ENCODE peak calls at places on chromosomes 4 and X, in ten cellular contexts. V, L, O, R, E, X, B, J, D and K are unnamed samples.
A peak's percentile ranks its signal among the peaks of the same experiment; 100 is the strongest.

GRCh38 chr4:178136736-178137345 is 694.6 kb upstream of the AGA start:
- DNase-seq in D (no peak), E (peak; percentile 52), L (no peak), X (no peak), B (no peak), O (no peak), R (no peak), J (peak; percentile 26), V (no peak), K (no peak)

GRCh38 chr4:84497220-84497834 is 1.8 kb downstream of the NKX6-1 start:
- DNase-seq in D (no peak), B (no peak), E (no peak), R (no peak), O (no peak), L (no peak), X (no peak), J (no peak), V (no peak), K (no peak)

GRCh38 chrX:136810493-136810892 is 29.8 kb upstream of the ARHGEF6 start:
- DNase-seq in X (no peak), B (no peak), O (no peak), V (no peak), D (no peak), E (no peak), J (no peak), L (no peak), R (no peak), K (no peak)

GRCh38 chr4:95107004-95107403 is 349.2 kb downstream of the BMPR1B start:
- DNase-seq in R (no peak), B (no peak), V (no peak), X (no peak), L (no peak), O (no peak), D (no peak), J (no peak), E (no peak), K (no peak)

GRCh38 chrX:13074297-13075262 is 30.2 kb upstream of the FAM9C start:
- DNase-seq in X (no peak), V (no peak), J (no peak), B (no peak), E (no peak), O (no peak), D (no peak), R (no peak), L (no peak), K (no peak)

GRCh38 chrX:134236690-134237362 is at the start of gene CCDC160:
- DNase-seq in O (peak; percentile 76), B (peak; percentile 73), X (peak; percentile 47), E (peak; percentile 73), L (no peak), R (peak; percentile 63), J (peak; percentile 45), D (no peak), V (peak; percentile 29), K (no peak)

GRCh38 chrX:46407753-46408130 is 137.5 kb downstream of the ZNF674 start:
- DNase-seq in X (no peak), L (no peak), O (peak; percentile 36), V (peak; percentile 7), J (no peak), D (no peak), B (no peak), E (no peak), R (no peak), K (no peak)

GRCh38 chr4:4923208-4923607 is 63.7 kb downstream of the MSX1 start:
- DNase-seq in O (no peak), B (no peak), D (no peak), E (no peak), L (no peak), J (no peak), R (no peak), X (no peak), V (no peak), K (no peak)

GRCh38 chr4:174516794-174517193 is 5.5 kb downstream of the HPGD start:
- DNase-seq in R (no peak), L (no peak), B (no peak), D (no peak), E (no peak), X (no peak), O (no peak), V (no peak), J (no peak), K (no peak)

GRCh38 chr4:1039493-1040343 is 28.3 kb downstream of the FGFRL1 start:
- DNase-seq in D (no peak), E (no peak), X (no peak), B (peak; percentile 82), V (peak; percentile 53), R (peak; percentile 78), O (peak; percentile 80), J (no peak), L (no peak), K (no peak)

GRCh38 chr4:185634066-185634652 is 98.9 kb upstream of the PDLIM3 start:
- DNase-seq in E (no peak), V (peak; percentile 24), R (no peak), L (no peak), D (no peak), X (no peak), B (no peak), J (no peak), O (no peak), K (no peak)

GRCh38 chrX:136767104-136767941 is 13.4 kb downstream of the ARHGEF6 start:
- DNase-seq in V (peak; percentile 60), O (peak; percentile 68), X (peak; percentile 72), E (peak; percentile 80), B (peak; percentile 70), R (peak; percentile 16), J (peak; percentile 56), L (no peak), D (peak; percentile 27), K (no peak)

GRCh38 chr4:123673971-123674370 is 277.4 kb downstream of the SPRY1 start:
- DNase-seq in J (no peak), V (no peak), R (no peak), E (no peak), O (no peak), B (no peak), D (peak; percentile 80), X (no peak), L (no peak), K (no peak)

GRCh38 chr4:169133932-169134331 is 123.9 kb upstream of the CBR4 start:
- DNase-seq in B (peak; percentile 84), J (no peak), X (no peak), E (no peak), O (no peak), D (no peak), V (no peak), R (no peak), L (no peak), K (no peak)

DNA sequence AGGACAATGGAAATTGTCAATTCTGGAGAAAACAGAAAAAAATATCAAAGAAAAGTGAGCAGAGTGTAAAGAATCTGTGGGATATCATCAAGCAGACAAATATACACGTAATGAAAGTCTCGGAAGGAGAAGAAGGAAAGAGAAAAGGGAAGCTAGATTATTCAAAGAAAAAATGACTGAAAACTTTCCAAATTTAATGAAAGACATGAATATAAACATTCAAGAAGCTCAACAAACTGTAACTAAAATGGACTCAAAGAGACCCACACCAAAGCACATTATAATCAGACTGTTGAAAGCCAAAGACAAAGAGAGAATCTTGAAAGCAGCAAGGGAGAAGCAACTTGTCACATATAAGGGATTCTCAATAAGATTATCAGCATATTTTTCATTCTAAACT is 28.3 kb downstream of the PARM1 start:
- DNase-seq in O (no peak), E (no peak), B (no peak), L (no peak), D (no peak), V (no peak), R (no peak), X (no peak), J (no peak), K (no peak)
- H3K27ac ChIP-seq in O (no peak overlapping the region), E (no peak overlapping the region), B (no peak overlapping the region), L (no peak overlapping the region), D (no peak overlapping the region), V (no peak overlapping the region), R (no peak overlapping the region), X (no peak overlapping the region), J (no peak overlapping the region), K (no peak overlapping the region)

GRCh38 chrX:110987292-110987691 is 108.7 kb upstream of the PAK3 start:
- DNase-seq in D (no peak), V (no peak), L (no peak), J (no peak), R (no peak), E (no peak), O (no peak), B (no peak), X (no peak), K (no peak)
- TF ChIP-seq CTCF in D (peak; percentile 17), V (no peak), L (peak; percentile 6), J (no peak), R (no peak), E (no peak), O (no peak), B (no peak), X (no peak), K (peak; percentile 11)

GRCh38 chr4:130333241-130333759 is 1237.3 kb downstream of the C4orf33 start:
- DNase-seq in B (no peak), J (no peak), D (no peak), O (no peak), V (no peak), E (no peak), X (no peak), L (no peak), R (no peak), K (no peak)
- H3K27ac ChIP-seq in B (no peak overlapping the region), J (no peak overlapping the region), D (no peak overlapping the region), O (no peak overlapping the region), V (no peak overlapping the region), E (no peak overlapping the region), X (no peak overlapping the region), L (peak overlapping the region; percentile 13), R (no peak overlapping the region), K (no peak overlapping the region)

DNA sequence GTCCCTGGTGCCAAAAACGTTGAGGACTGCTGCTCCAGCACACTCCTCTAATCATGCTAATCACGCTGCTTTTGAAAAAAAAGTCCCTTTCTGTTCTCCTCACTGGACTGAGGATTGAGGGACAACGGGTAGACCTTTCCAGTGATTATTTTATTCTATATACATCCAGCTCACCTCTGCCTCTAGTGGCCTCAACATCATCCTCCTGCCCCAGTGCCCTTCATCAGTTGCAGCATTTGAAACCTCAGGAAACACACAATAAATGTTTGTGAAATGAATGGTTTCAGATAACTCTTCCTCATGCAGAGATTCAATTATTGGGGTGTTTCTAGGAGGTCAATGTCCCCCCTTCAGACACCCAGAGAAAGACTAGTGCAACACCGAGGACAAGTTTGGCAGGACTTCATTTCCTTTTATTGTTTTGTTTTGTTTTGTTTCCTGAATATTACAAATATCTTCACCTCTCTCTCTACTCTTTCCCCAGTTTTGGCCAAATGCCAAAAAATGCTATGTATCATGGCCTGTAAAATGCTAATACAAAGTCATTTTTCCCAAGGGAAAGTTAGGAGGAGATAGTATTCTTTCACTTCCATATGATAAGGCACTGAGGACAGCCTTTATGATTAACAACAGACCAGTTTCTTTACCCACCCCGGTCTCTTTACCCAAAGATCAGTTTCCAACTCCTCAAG is 460.1 kb upstream of the SLIT2 start:
- DNase-seq in J (no peak), B (no peak), D (no peak), L (no peak), V (no peak), E (no peak), O (no peak), R (no peak), X (no peak), K (no peak)
- TF ChIP-seq CTCF in J (no peak), B (no peak), D (peak; percentile 23), L (peak; percentile 23), V (no peak), E (no peak), O (no peak), R (no peak), X (no peak), K (peak; percentile 25)

GRCh38 chr4:119315036-119315435 is 6.9 kb downstream of the FABP2 start:
- DNase-seq in L (no peak), X (no peak), R (no peak), J (no peak), E (no peak), V (no peak), D (no peak), B (no peak), O (no peak), K (no peak)
- H3K27ac ChIP-seq in L (no peak overlapping the region), X (no peak overlapping the region), R (no peak overlapping the region), J (no peak overlapping the region), E (no peak overlapping the region), V (no peak overlapping the region), D (no peak overlapping the region), B (no peak overlapping the region), O (no peak overlapping the region), K (no peak overlapping the region)